ENCODE peak calls at places on chromosomes 5 and 9, in six cellular contexts. One of them, this sample, is unnamed. For H3K9me3, the result is how much of the 10 kb centered on the place peaks cover.

GRCh38 chr9:124038239-124038638 is 26.7 kb downstream of the LHX2 start:
- DNase-seq in PC-3: peak
- DNase-seq in SJSA1: no peak
- DNase-seq in cardiac muscle cell: peak
- DNase-seq in effector memory CD4-positive, alpha-beta T cell: no peak
- DNase-seq in prostate gland: no peak
- DNase-seq in this sample: no peak

GRCh38 chr5:177430146-177430951 is 3.9 kb downstream of the GRK6 start:
- DNase-seq in cardiac muscle cell: no peak
- DNase-seq in PC-3: no peak
- DNase-seq in effector memory CD4-positive, alpha-beta T cell: no peak
- DNase-seq in SJSA1: no peak
- DNase-seq in prostate gland: peak
- DNase-seq in this sample: peak

GRCh38 chr9:113536483-113537226 is 73.1 kb downstream of the RGS3 start:
- DNase-seq in cardiac muscle cell: peak
- DNase-seq in PC-3: no peak
- DNase-seq in SJSA1: no peak
- DNase-seq in prostate gland: no peak
- DNase-seq in effector memory CD4-positive, alpha-beta T cell: no peak
- DNase-seq in this sample: no peak

GRCh38 chr5:173477320-173478055 is 139.0 kb downstream of the BOD1 start:
- DNase-seq in effector memory CD4-positive, alpha-beta T cell: no peak
- DNase-seq in prostate gland: no peak
- DNase-seq in cardiac muscle cell: peak
- DNase-seq in SJSA1: peak
- DNase-seq in PC-3: no peak
- DNase-seq in this sample: no peak

GRCh38 chr9:5851445-5851844 is 18.5 kb upstream of the ERMP1 start:
- DNase-seq in effector memory CD4-positive, alpha-beta T cell: no peak
- DNase-seq in PC-3: peak
- DNase-seq in SJSA1: no peak
- DNase-seq in prostate gland: no peak
- DNase-seq in cardiac muscle cell: peak
- DNase-seq in this sample: no peak

GRCh38 chr5:173452098-173452497 is 123.9 kb upstream of the STC2 start:
- DNase-seq in prostate gland: no peak
- DNase-seq in PC-3: peak
- DNase-seq in SJSA1: peak
- DNase-seq in cardiac muscle cell: peak
- DNase-seq in effector memory CD4-positive, alpha-beta T cell: no peak
- DNase-seq in this sample: no peak

GRCh38 chr9:126520453-126520852 is 93.3 kb upstream of the LMX1B start:
- DNase-seq in effector memory CD4-positive, alpha-beta T cell: no peak
- DNase-seq in prostate gland: no peak
- DNase-seq in SJSA1: no peak
- DNase-seq in PC-3: no peak
- DNase-seq in cardiac muscle cell: no peak
- DNase-seq in this sample: no peak

GRCh38 chr9:125521462-125522327 is 185.3 kb downstream of the MAPKAP1 start:
- DNase-seq in PC-3: peak
- DNase-seq in prostate gland: no peak
- DNase-seq in cardiac muscle cell: peak
- DNase-seq in effector memory CD4-positive, alpha-beta T cell: no peak
- DNase-seq in SJSA1: peak
- DNase-seq in this sample: no peak

GRCh38 chr5:101561018-101561417 is 657.9 kb upstream of the ST8SIA4 start:
- DNase-seq in effector memory CD4-positive, alpha-beta T cell: no peak
- DNase-seq in cardiac muscle cell: no peak
- DNase-seq in SJSA1: no peak
- DNase-seq in prostate gland: no peak
- DNase-seq in PC-3: peak
- DNase-seq in this sample: no peak

GRCh38 chr9:129648092-129648763 is 6.3 kb upstream of the ASB6 start:
- DNase-seq in cardiac muscle cell: no peak
- DNase-seq in prostate gland: no peak
- DNase-seq in SJSA1: no peak
- DNase-seq in effector memory CD4-positive, alpha-beta T cell: no peak
- DNase-seq in PC-3: no peak
- DNase-seq in this sample: no peak

GRCh38 chr5:132746592-132747063 is 598 bp upstream of the CCNI2 start:
- DNase-seq in PC-3: no peak
- DNase-seq in cardiac muscle cell: no peak
- DNase-seq in effector memory CD4-positive, alpha-beta T cell: no peak
- DNase-seq in SJSA1: no peak
- DNase-seq in prostate gland: peak
- DNase-seq in this sample: no peak

GRCh38 chr5:23318960-23319359 is 188.4 kb upstream of the PRDM9 start:
- DNase-seq in prostate gland: no peak
- DNase-seq in cardiac muscle cell: no peak
- DNase-seq in SJSA1: no peak
- DNase-seq in PC-3: peak
- DNase-seq in effector memory CD4-positive, alpha-beta T cell: no peak
- DNase-seq in this sample: no peak

GRCh38 chr5:74123928-74124327 is 497.9 kb downstream of the ARHGEF28 start:
- DNase-seq in PC-3: no peak
- DNase-seq in prostate gland: no peak
- DNase-seq in effector memory CD4-positive, alpha-beta T cell: no peak
- DNase-seq in SJSA1: no peak
- DNase-seq in cardiac muscle cell: no peak
- DNase-seq in this sample: no peak

GRCh38 chr9:2215941-2216441 is 200.8 kb downstream of the SMARCA2 start:
- DNase-seq in SJSA1: no peak
- DNase-seq in effector memory CD4-positive, alpha-beta T cell: no peak
- DNase-seq in prostate gland: no peak
- DNase-seq in cardiac muscle cell: peak
- DNase-seq in PC-3: no peak
- DNase-seq in this sample: no peak

GRCh38 chr5:97778451-97778850 is 595.4 kb upstream of the RIOK2 start:
- DNase-seq in PC-3: no peak
- DNase-seq in cardiac muscle cell: no peak
- DNase-seq in SJSA1: no peak
- DNase-seq in prostate gland: no peak
- DNase-seq in effector memory CD4-positive, alpha-beta T cell: no peak
- DNase-seq in this sample: no peak

GRCh38 chr9:136312436-136312835 is 8.5 kb upstream of the CCDC187 start:
- DNase-seq in effector memory CD4-positive, alpha-beta T cell: peak
- DNase-seq in PC-3: peak
- DNase-seq in SJSA1: peak
- DNase-seq in cardiac muscle cell: peak
- DNase-seq in prostate gland: no peak
- DNase-seq in this sample: peak

GRCh38 chr5:150309898-150310269 is 7.2 kb upstream of the ARSI start:
- DNase-seq in cardiac muscle cell: no peak
- DNase-seq in prostate gland: no peak
- DNase-seq in SJSA1: no peak
- DNase-seq in PC-3: no peak
- DNase-seq in effector memory CD4-positive, alpha-beta T cell: no peak
- DNase-seq in this sample: no peak

GRCh38 chr5:50794812-50795211 is 128.4 kb downstream of the PARP8 start:
- DNase-seq in prostate gland: no peak
- DNase-seq in SJSA1: no peak
- DNase-seq in cardiac muscle cell: no peak
- DNase-seq in effector memory CD4-positive, alpha-beta T cell: no peak
- DNase-seq in PC-3: no peak
- DNase-seq in this sample: no peak

GRCh38 chr9:3949744-3950143 is 350.1 kb downstream of the GLIS3 start:
- DNase-seq in cardiac muscle cell: no peak
- DNase-seq in PC-3: no peak
- DNase-seq in SJSA1: no peak
- DNase-seq in prostate gland: no peak
- DNase-seq in effector memory CD4-positive, alpha-beta T cell: no peak
- DNase-seq in this sample: no peak

GRCh38 chr5:157449011-157449723 is 10.8 kb upstream of the NIPAL4 start:
- DNase-seq in cardiac muscle cell: peak
- DNase-seq in PC-3: no peak
- DNase-seq in SJSA1: no peak
- DNase-seq in effector memory CD4-positive, alpha-beta T cell: no peak
- DNase-seq in prostate gland: peak
- DNase-seq in this sample: no peak

GRCh38 chr5:103918668-103919367 is 356.2 kb upstream of the NUDT12 start:
- DNase-seq in prostate gland: no peak
- DNase-seq in SJSA1: no peak
- DNase-seq in effector memory CD4-positive, alpha-beta T cell: no peak
- DNase-seq in cardiac muscle cell: no peak
- DNase-seq in PC-3: no peak
- DNase-seq in this sample: no peak

GRCh38 chr5:80302636-80303035 is 17.2 kb upstream of the SPZ1 start:
- DNase-seq in SJSA1: no peak
- DNase-seq in PC-3: no peak
- DNase-seq in effector memory CD4-positive, alpha-beta T cell: no peak
- DNase-seq in cardiac muscle cell: no peak
- DNase-seq in prostate gland: no peak
- DNase-seq in this sample: no peak

GRCh38 chr5:80299601-80300000 is 20.2 kb upstream of the SPZ1 start:
- DNase-seq in PC-3: no peak
- DNase-seq in SJSA1: no peak
- DNase-seq in effector memory CD4-positive, alpha-beta T cell: no peak
- DNase-seq in prostate gland: no peak
- DNase-seq in cardiac muscle cell: no peak
- DNase-seq in this sample: no peak

GRCh38 chr5:80300125-80300524 is 19.7 kb upstream of the SPZ1 start:
- DNase-seq in prostate gland: no peak
- DNase-seq in effector memory CD4-positive, alpha-beta T cell: no peak
- DNase-seq in SJSA1: no peak
- DNase-seq in cardiac muscle cell: no peak
- DNase-seq in PC-3: no peak
- DNase-seq in this sample: no peak
- H3K4me3 ChIP-seq in prostate gland: no peak
- H3K4me3 ChIP-seq in effector memory CD4-positive, alpha-beta T cell: no peak
- H3K4me3 ChIP-seq in SJSA1: no peak
- H3K4me3 ChIP-seq in cardiac muscle cell: no peak
- H3K4me3 ChIP-seq in PC-3: no peak
- H3K4me3 ChIP-seq in this sample: no peak

DNA sequence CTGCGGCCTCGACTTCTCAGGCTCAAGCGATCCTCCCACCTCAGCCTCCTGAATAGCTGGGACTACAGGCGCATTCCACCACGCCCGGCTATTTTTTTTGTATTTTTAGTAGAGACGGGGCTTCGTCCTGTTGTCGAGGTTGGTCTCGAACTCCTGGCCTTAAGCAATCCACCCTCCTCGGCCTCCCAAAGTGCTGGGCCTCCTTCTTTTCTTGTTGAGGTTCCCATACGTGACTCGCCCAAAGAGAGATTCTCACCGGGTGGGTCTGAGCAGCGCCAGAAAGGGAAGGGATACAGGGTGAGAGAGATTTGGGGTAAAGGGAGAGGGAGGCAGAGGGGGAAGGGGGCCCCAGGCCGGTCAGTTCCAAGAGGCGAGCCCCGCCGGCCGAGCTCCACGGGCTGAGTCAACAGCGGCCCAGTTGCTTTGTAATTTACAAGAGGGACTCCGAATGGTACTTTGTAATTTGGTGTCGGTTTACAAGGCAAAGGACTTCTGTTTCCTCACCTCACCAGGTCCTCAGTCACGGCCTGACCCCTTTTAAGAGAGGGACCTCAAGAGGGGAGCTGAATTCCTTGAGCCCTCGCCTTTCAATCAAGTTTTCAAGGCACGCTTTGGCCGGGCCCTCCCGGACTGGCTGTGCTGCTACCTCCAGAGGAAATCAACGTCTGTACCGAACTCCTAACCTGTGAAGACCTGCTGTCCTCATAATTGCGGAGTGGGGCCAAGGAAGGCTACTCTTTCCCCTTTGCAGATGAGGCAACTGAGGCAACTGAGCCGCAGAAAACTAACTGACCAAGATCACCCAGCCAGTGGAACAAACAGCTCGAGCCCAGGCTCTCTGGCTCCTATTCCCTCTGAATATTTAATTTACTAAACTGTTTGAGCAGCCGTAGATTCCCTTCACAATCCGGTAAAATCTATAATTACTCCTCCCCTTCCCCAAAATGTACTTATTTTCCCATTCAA is 3.2 kb upstream of the DMRT2 start:
- DNase-seq in PC-3: no peak
- DNase-seq in cardiac muscle cell: no peak
- DNase-seq in SJSA1: no peak
- DNase-seq in prostate gland: no peak
- DNase-seq in effector memory CD4-positive, alpha-beta T cell: no peak
- DNase-seq in this sample: no peak
- H3K9me3 ChIP-seq in PC-3: under half
- H3K9me3 ChIP-seq in cardiac muscle cell: under half
- H3K9me3 ChIP-seq in SJSA1: under half
- H3K9me3 ChIP-seq in prostate gland: under half
- H3K9me3 ChIP-seq in effector memory CD4-positive, alpha-beta T cell: under half
- H3K9me3 ChIP-seq in this sample: under half

GRCh38 chr9:92762196-92762595 is 2.4 kb downstream of the BICD2 start:
- DNase-seq in prostate gland: no peak
- DNase-seq in PC-3: no peak
- DNase-seq in SJSA1: no peak
- DNase-seq in effector memory CD4-positive, alpha-beta T cell: no peak
- DNase-seq in cardiac muscle cell: no peak
- DNase-seq in this sample: no peak
- H3K4me3 ChIP-seq in prostate gland: no peak
- H3K4me3 ChIP-seq in PC-3: peak
- H3K4me3 ChIP-seq in SJSA1: no peak
- H3K4me3 ChIP-seq in effector memory CD4-positive, alpha-beta T cell: no peak
- H3K4me3 ChIP-seq in cardiac muscle cell: no peak
- H3K4me3 ChIP-seq in this sample: no peak

GRCh38 chr5:81687292-81687691 is 63.6 kb downstream of the SSBP2 start:
- DNase-seq in prostate gland: no peak
- DNase-seq in PC-3: no peak
- DNase-seq in SJSA1: no peak
- DNase-seq in cardiac muscle cell: no peak
- DNase-seq in effector memory CD4-positive, alpha-beta T cell: no peak
- DNase-seq in this sample: no peak
- H3K9me3 ChIP-seq in prostate gland: under half
- H3K9me3 ChIP-seq in PC-3: under half
- H3K9me3 ChIP-seq in SJSA1: under half
- H3K9me3 ChIP-seq in cardiac muscle cell: under half
- H3K9me3 ChIP-seq in effector memory CD4-positive, alpha-beta T cell: under half
- H3K9me3 ChIP-seq in this sample: under half